ENCODE peak calls at places on chromosome 20, in nine cellular contexts. One of them, this sample, is unnamed.
A peak's percentile ranks its signal among the peaks of the same experiment; 100 is the strongest.

GRCh38 chr20:58416832-58417231 is 27.8 kb downstream of the VAPB start:
- DNase-seq in SHP77: no peak
- DNase-seq in occipital lobe: no peak
- DNase-seq in astrocyte of the hippocampus: no peak
- DNase-seq in RWPE1: no peak
- DNase-seq in AG08396: no peak
- DNase-seq in NCI-H1092: no peak
- DNase-seq in mesenteric fat pad: no peak
- DNase-seq in omental fat pad: no peak
- DNase-seq in this sample: no peak

GRCh38 chr20:24131281-24131680 is 142.7 kb upstream of the GGTLC1 start:
- DNase-seq in SHP77: no peak
- DNase-seq in occipital lobe: no peak
- DNase-seq in astrocyte of the hippocampus: no peak
- DNase-seq in RWPE1: peak; percentile 19
- DNase-seq in AG08396: no peak
- DNase-seq in NCI-H1092: no peak
- DNase-seq in mesenteric fat pad: no peak
- DNase-seq in omental fat pad: no peak
- DNase-seq in this sample: no peak

GRCh38 chr20:40868568-40869223 is 159.9 kb upstream of the TOP1 start:
- DNase-seq in SHP77: no peak
- DNase-seq in occipital lobe: no peak
- DNase-seq in astrocyte of the hippocampus: peak; percentile 88
- DNase-seq in RWPE1: no peak
- DNase-seq in AG08396: peak; percentile 82
- DNase-seq in NCI-H1092: no peak
- DNase-seq in mesenteric fat pad: no peak
- DNase-seq in omental fat pad: no peak
- DNase-seq in this sample: no peak

GRCh38 chr20:20373046-20373706 is 5.3 kb downstream of the INSM1 start:
- DNase-seq in SHP77: peak; percentile 91
- DNase-seq in occipital lobe: peak; percentile 35
- DNase-seq in astrocyte of the hippocampus: peak; percentile 56
- DNase-seq in RWPE1: no peak
- DNase-seq in AG08396: no peak
- DNase-seq in NCI-H1092: peak; percentile 61
- DNase-seq in mesenteric fat pad: no peak
- DNase-seq in omental fat pad: no peak
- DNase-seq in this sample: no peak

GRCh38 chr20:47968541-47969310 is 183.4 kb upstream of the SULF2 start:
- DNase-seq in SHP77: no peak
- DNase-seq in occipital lobe: no peak
- DNase-seq in astrocyte of the hippocampus: no peak
- DNase-seq in RWPE1: no peak
- DNase-seq in AG08396: no peak
- DNase-seq in NCI-H1092: no peak
- DNase-seq in mesenteric fat pad: no peak
- DNase-seq in omental fat pad: no peak
- DNase-seq in this sample: no peak

GRCh38 chr20:51654060-51654459 is 111.5 kb upstream of the NFATC2 start:
- DNase-seq in SHP77: no peak
- DNase-seq in occipital lobe: no peak
- DNase-seq in astrocyte of the hippocampus: no peak
- DNase-seq in RWPE1: no peak
- DNase-seq in AG08396: no peak
- DNase-seq in NCI-H1092: no peak
- DNase-seq in mesenteric fat pad: no peak
- DNase-seq in omental fat pad: no peak
- DNase-seq in this sample: no peak

GRCh38 chr20:63697357-63697867 is 960 bp downstream of the TNFRSF6B start:
- DNase-seq in SHP77: no peak
- DNase-seq in occipital lobe: no peak
- DNase-seq in astrocyte of the hippocampus: peak; percentile 39
- DNase-seq in RWPE1: peak; percentile 55
- DNase-seq in AG08396: peak; percentile 22
- DNase-seq in NCI-H1092: no peak
- DNase-seq in mesenteric fat pad: no peak
- DNase-seq in omental fat pad: no peak
- DNase-seq in this sample: no peak

GRCh38 chr20:63765082-63765873 is 25.7 kb downstream of the SLC2A4RG start:
- DNase-seq in SHP77: no peak
- DNase-seq in occipital lobe: no peak
- DNase-seq in astrocyte of the hippocampus: no peak
- DNase-seq in RWPE1: no peak
- DNase-seq in AG08396: peak; percentile 6
- DNase-seq in NCI-H1092: no peak
- DNase-seq in mesenteric fat pad: no peak
- DNase-seq in omental fat pad: no peak
- DNase-seq in this sample: no peak

GRCh38 chr20:17314262-17314661 is 87.4 kb downstream of the PCSK2 start:
- DNase-seq in SHP77: no peak
- DNase-seq in occipital lobe: no peak
- DNase-seq in astrocyte of the hippocampus: no peak
- DNase-seq in RWPE1: no peak
- DNase-seq in AG08396: no peak
- DNase-seq in NCI-H1092: no peak
- DNase-seq in mesenteric fat pad: no peak
- DNase-seq in omental fat pad: no peak
- DNase-seq in this sample: no peak

GRCh38 chr20:1266167-1266973 is at the start of gene SNPH:
- DNase-seq in SHP77: peak; percentile 63
- DNase-seq in occipital lobe: peak; percentile 75
- DNase-seq in astrocyte of the hippocampus: peak; percentile 85
- DNase-seq in RWPE1: peak; percentile 75
- DNase-seq in AG08396: peak; percentile 86
- DNase-seq in NCI-H1092: peak; percentile 6
- DNase-seq in mesenteric fat pad: no peak
- DNase-seq in omental fat pad: no peak
- DNase-seq in this sample: no peak

GRCh38 chr20:1528811-1529210 is 28.7 kb downstream of the SIRPD start:
- DNase-seq in SHP77: no peak
- DNase-seq in occipital lobe: no peak
- DNase-seq in astrocyte of the hippocampus: no peak
- DNase-seq in RWPE1: peak; percentile 17
- DNase-seq in AG08396: no peak
- DNase-seq in NCI-H1092: no peak
- DNase-seq in mesenteric fat pad: no peak
- DNase-seq in omental fat pad: no peak
- DNase-seq in this sample: no peak

GRCh38 chr20:37356387-37356786 is 10.4 kb downstream of the SRC start:
- DNase-seq in SHP77: no peak
- DNase-seq in occipital lobe: no peak
- DNase-seq in astrocyte of the hippocampus: no peak
- DNase-seq in RWPE1: peak; percentile 78
- DNase-seq in AG08396: no peak
- DNase-seq in NCI-H1092: no peak
- DNase-seq in mesenteric fat pad: no peak
- DNase-seq in omental fat pad: no peak
- DNase-seq in this sample: no peak

GRCh38 chr20:25291432-25292133 is 43.7 kb downstream of the PYGB start:
- DNase-seq in SHP77: no peak
- DNase-seq in occipital lobe: no peak
- DNase-seq in astrocyte of the hippocampus: no peak
- DNase-seq in RWPE1: no peak
- DNase-seq in AG08396: no peak
- DNase-seq in NCI-H1092: no peak
- DNase-seq in mesenteric fat pad: no peak
- DNase-seq in omental fat pad: no peak
- DNase-seq in this sample: no peak

GRCh38 chr20:19210426-19211155 is 1.9 kb upstream of the SLC24A3 start:
- DNase-seq in SHP77: no peak
- DNase-seq in occipital lobe: peak; percentile 18
- DNase-seq in astrocyte of the hippocampus: no peak
- DNase-seq in RWPE1: no peak
- DNase-seq in AG08396: no peak
- DNase-seq in NCI-H1092: no peak
- DNase-seq in mesenteric fat pad: no peak
- DNase-seq in omental fat pad: no peak
- DNase-seq in this sample: no peak

GRCh38 chr20:25041813-25042530 is 16.0 kb downstream of the ACSS1 start:
- DNase-seq in SHP77: no peak
- DNase-seq in occipital lobe: no peak
- DNase-seq in astrocyte of the hippocampus: no peak
- DNase-seq in RWPE1: no peak
- DNase-seq in AG08396: no peak
- DNase-seq in NCI-H1092: no peak
- DNase-seq in mesenteric fat pad: no peak
- DNase-seq in omental fat pad: no peak
- DNase-seq in this sample: no peak

GRCh38 chr20:47008842-47009518 is 114.3 kb downstream of the EYA2 start:
- DNase-seq in SHP77: peak; percentile 86
- DNase-seq in occipital lobe: no peak
- DNase-seq in astrocyte of the hippocampus: no peak
- DNase-seq in RWPE1: no peak
- DNase-seq in AG08396: no peak
- DNase-seq in NCI-H1092: no peak
- DNase-seq in mesenteric fat pad: no peak
- DNase-seq in omental fat pad: no peak
- DNase-seq in this sample: no peak

GRCh38 chr20:62064788-62065668 is 653 bp downstream of the TAF4 start:
- DNase-seq in SHP77: peak; percentile 30
- DNase-seq in occipital lobe: no peak
- DNase-seq in astrocyte of the hippocampus: peak; percentile 31
- DNase-seq in RWPE1: peak; percentile 42
- DNase-seq in AG08396: peak; percentile 55
- DNase-seq in NCI-H1092: no peak
- DNase-seq in mesenteric fat pad: no peak
- DNase-seq in omental fat pad: no peak
- DNase-seq in this sample: no peak

GRCh38 chr20:18001131-18001921 is 32.5 kb downstream of the MGME1 start:
- DNase-seq in SHP77: no peak
- DNase-seq in occipital lobe: peak; percentile 12
- DNase-seq in astrocyte of the hippocampus: peak; percentile 88
- DNase-seq in RWPE1: peak; percentile 90
- DNase-seq in AG08396: peak; percentile 75
- DNase-seq in NCI-H1092: no peak
- DNase-seq in mesenteric fat pad: no peak
- DNase-seq in omental fat pad: peak; percentile 26
- DNase-seq in this sample: peak; percentile 87

GRCh38 chr20:46230811-46231282 is 77.5 kb downstream of the CDH22 start:
- DNase-seq in SHP77: no peak
- DNase-seq in occipital lobe: no peak
- DNase-seq in astrocyte of the hippocampus: peak; percentile 76
- DNase-seq in RWPE1: peak; percentile 64
- DNase-seq in AG08396: peak; percentile 61
- DNase-seq in NCI-H1092: no peak
- DNase-seq in mesenteric fat pad: no peak
- DNase-seq in omental fat pad: no peak
- DNase-seq in this sample: no peak

GRCh38 chr20:33753763-33754162 is 22.0 kb downstream of the ZNF341 start:
- DNase-seq in SHP77: no peak
- DNase-seq in occipital lobe: no peak
- DNase-seq in astrocyte of the hippocampus: peak; percentile 46
- DNase-seq in RWPE1: no peak
- DNase-seq in AG08396: peak; percentile 52
- DNase-seq in NCI-H1092: no peak
- DNase-seq in mesenteric fat pad: no peak
- DNase-seq in omental fat pad: no peak
- DNase-seq in this sample: no peak

GRCh38 chr20:50572922-50573777 is 63.0 kb downstream of the PTPN1 start:
- DNase-seq in SHP77: peak; percentile 64
- DNase-seq in occipital lobe: peak; percentile 51
- DNase-seq in astrocyte of the hippocampus: peak; percentile 89
- DNase-seq in RWPE1: no peak
- DNase-seq in AG08396: peak; percentile 64
- DNase-seq in NCI-H1092: peak; percentile 86
- DNase-seq in mesenteric fat pad: no peak
- DNase-seq in omental fat pad: peak; percentile 14
- DNase-seq in this sample: peak; percentile 88

GRCh38 chr20:57092112-57092899 is 174.1 kb downstream of the BMP7 start:
- DNase-seq in SHP77: peak; percentile 70
- DNase-seq in occipital lobe: peak; percentile 48
- DNase-seq in astrocyte of the hippocampus: peak; percentile 77
- DNase-seq in RWPE1: peak; percentile 87
- DNase-seq in AG08396: peak; percentile 79
- DNase-seq in NCI-H1092: no peak
- DNase-seq in mesenteric fat pad: no peak
- DNase-seq in omental fat pad: no peak
- DNase-seq in this sample: peak; percentile 66

GRCh38 chr20:5586720-5587119 is 163.5 kb upstream of the SHLD1 start:
- DNase-seq in SHP77: no peak
- DNase-seq in occipital lobe: no peak
- DNase-seq in astrocyte of the hippocampus: no peak
- DNase-seq in RWPE1: no peak
- DNase-seq in AG08396: no peak
- DNase-seq in NCI-H1092: no peak
- DNase-seq in mesenteric fat pad: no peak
- DNase-seq in omental fat pad: no peak
- DNase-seq in this sample: no peak

GRCh38 chr20:878511-879307 is 37.4 kb downstream of the ANGPT4 start:
- DNase-seq in SHP77: no peak
- DNase-seq in occipital lobe: no peak
- DNase-seq in astrocyte of the hippocampus: peak; percentile 67
- DNase-seq in RWPE1: peak; percentile 51
- DNase-seq in AG08396: peak; percentile 50
- DNase-seq in NCI-H1092: no peak
- DNase-seq in mesenteric fat pad: no peak
- DNase-seq in omental fat pad: no peak
- DNase-seq in this sample: no peak